ENCODE peak calls at places on chromosomes 13 and 19, in eight cellular contexts. H is cerebellum; S is stimulated activated CD4-positive, alpha-beta T cell treated with anti-CD3 and anti-CD28 coated beads, Interleukin-15, amount 100 ng/mL, for 1 hour; A is T1000; K is psoas muscle; E is H9; D is activated gamma-delta T cell treated with Interleukin-2 at 50 U/mL for 16 hours; T is T-helper 9 cell. F is an unnamed sample.
A peak's percentile ranks its signal among the peaks of the same experiment; 100 is the strongest.

GRCh38 chr19:40284501-40285352 is at the start of gene AKT2:
- DNase-seq in H (peak; percentile 81), S (peak; percentile 12), A (no peak), K (no peak), E (peak; percentile 88), D (peak; percentile 73), T (peak; percentile 62), F (peak; percentile 48)

GRCh38 chr13:91369432-91369831 is 21.9 kb downstream of the MIR17HG start:
- DNase-seq in H (no peak), S (no peak), A (no peak), K (no peak), E (no peak), D (no peak), T (no peak), F (no peak)

GRCh38 chr19:16525751-16526481 is 16.3 kb downstream of the CHERP start:
- DNase-seq in H (no peak), S (no peak), A (no peak), K (no peak), E (no peak), D (no peak), T (no peak), F (no peak)

GRCh38 chr13:77860621-77861020 is 58.0 kb downstream of the EDNRB start:
- DNase-seq in H (no peak), S (no peak), A (no peak), K (no peak), E (no peak), D (no peak), T (no peak), F (peak; percentile 77)

GRCh38 chr13:32734511-32734910 is 148.3 kb downstream of the PDS5B start:
- DNase-seq in H (peak; percentile 7), S (no peak), A (no peak), K (no peak), E (no peak), D (no peak), T (no peak), F (no peak)

GRCh38 chr19:16458391-16459128 is 13.2 kb downstream of the EPS15L1 start:
- DNase-seq in H (no peak), S (no peak), A (no peak), K (peak; percentile 81), E (no peak), D (no peak), T (no peak), F (peak; percentile 20)

GRCh38 chr13:99614465-99614885 is 113.2 kb downstream of the TM9SF2 start:
- DNase-seq in H (no peak), S (no peak), A (no peak), K (no peak), E (peak; percentile 62), D (peak; percentile 15), T (no peak), F (peak; percentile 22)

GRCh38 chr19:44785993-44786392 is 8.3 kb downstream of the CBLC start:
- DNase-seq in H (no peak), S (no peak), A (no peak), K (no peak), E (no peak), D (no peak), T (no peak), F (no peak)

GRCh38 chr13:98975822-98976261 is 2.0 kb downstream of the DOCK9 start:
- DNase-seq in H (no peak), S (no peak), A (no peak), K (no peak), E (no peak), D (no peak), T (no peak), F (no peak)

GRCh38 chr19:5269279-5269678 is 71.3 kb downstream of the PTPRS start:
- DNase-seq in H (no peak), S (no peak), A (no peak), K (peak; percentile 27), E (no peak), D (no peak), T (no peak), F (no peak)

GRCh38 chr13:98542568-98543379 is 34.1 kb downstream of the STK24 start:
- DNase-seq in H (no peak), S (no peak), A (no peak), K (peak; percentile 60), E (no peak), D (no peak), T (no peak), F (peak; percentile 71)

GRCh38 chr19:33175886-33176669 is 18.1 kb upstream of the LRP3 start:
- DNase-seq in H (peak; percentile 24), S (no peak), A (no peak), K (peak; percentile 60), E (no peak), D (peak; percentile 14), T (no peak), F (peak; percentile 40)

GRCh38 chr13:60111726-60112125 is 52.0 kb downstream of the DIAPH3 start:
- DNase-seq in H (no peak), S (no peak), A (no peak), K (no peak), E (no peak), D (no peak), T (no peak), F (no peak)

GRCh38 chr13:43469791-43470190 is 317.0 kb downstream of the ENOX1 start:
- DNase-seq in H (no peak), S (no peak), A (no peak), K (no peak), E (no peak), D (no peak), T (no peak), F (no peak)

GRCh38 chr13:76004411-76004810 is 368.3 kb downstream of the LMO7 start:
- DNase-seq in H (no peak), S (no peak), A (no peak), K (no peak), E (no peak), D (no peak), T (no peak), F (no peak)

F was measured in MV-4-11.